ENCODE peak calls at places on chromosomes 5 and 9, in five cellular contexts. J is uterus, W is AG10803, Z is pancreas, N is AG04450. C is an unnamed sample.

GRCh38 chr5:57441557-57441956 is 41.1 kb downstream of the ACTBL2 start:
- DNase-seq in J (no peak), N (peak), W (peak), Z (no peak), C (peak)

GRCh38 chr5:14108170-14108996 is 34.8 kb upstream of the TRIO start:
- DNase-seq in Z (no peak), J (peak), N (peak), W (peak), C (peak)

GRCh38 chr5:135977375-135977928 is 22.7 kb upstream of the LECT2 start:
- DNase-seq in W (peak), J (no peak), N (no peak), Z (peak), C (peak)

GRCh38 chr5:172638209-172638768 is 2.8 kb upstream of the NEURL1B start:
- DNase-seq in W (no peak), J (no peak), N (no peak), Z (no peak), C (no peak)

GRCh38 chr5:172534229-172535169 is 80.2 kb upstream of the SH3PXD2B start:
- DNase-seq in J (no peak), W (no peak), Z (no peak), N (no peak), C (no peak)

GRCh38 chr9:18396102-18396728 is 77.7 kb upstream of the ADAMTSL1 start:
- DNase-seq in N (no peak), Z (no peak), J (no peak), W (no peak), C (peak)

GRCh38 chr5:173868096-173868879 is 19.9 kb upstream of the CPEB4 start:
- DNase-seq in N (no peak), Z (no peak), W (peak), J (no peak), C (no peak)

GRCh38 chr5:112921031-112921832 is 795 bp downstream of the REEP5 start:
- DNase-seq in W (peak), Z (peak), N (no peak), J (peak), C (peak)

GRCh38 chr5:6704361-6704851 is 8.8 kb upstream of the TENT4A start:
- DNase-seq in N (peak), J (peak), W (peak), Z (no peak), C (peak)

GRCh38 chr5:103829585-103829984 is 267.0 kb upstream of the NUDT12 start:
- DNase-seq in Z (no peak), J (no peak), W (no peak), N (no peak), C (no peak)

GRCh38 chr5:179759961-179760541 is 27.4 kb downstream of the MAML1 start:
- DNase-seq in N (no peak), Z (no peak), W (no peak), J (no peak), C (no peak)

GRCh38 chr5:128539038-128539429 is 989 bp upstream of the FBN2 start:
- DNase-seq in Z (no peak), J (no peak), N (no peak), W (no peak), C (peak)

GRCh38 chr5:24110019-24110615 is 534.7 kb downstream of the CDH10 start:
- DNase-seq in J (no peak), N (no peak), W (peak), Z (no peak), C (peak)

GRCh38 chr5:76690027-76690679 is 25.8 kb upstream of the F2R start:
- DNase-seq in J (no peak), N (no peak), W (no peak), Z (no peak), C (peak)

GRCh38 chr5:173643964-173644363 is 27.5 kb upstream of the BOD1 start:
- DNase-seq in J (peak), N (no peak), Z (no peak), W (no peak), C (no peak)

GRCh38 chr5:94197970-94198369 is 420.4 kb downstream of the KIAA0825 start:
- DNase-seq in W (no peak), N (no peak), J (no peak), Z (no peak), C (no peak)

GRCh38 chr9:130426883-130427282 is 17.9 kb upstream of the ASS1 start:
- DNase-seq in Z (no peak), N (no peak), J (peak), W (peak), C (peak)

GRCh38 chr5:81207009-81207408 is 26.1 kb upstream of the CKMT2 start:
- DNase-seq in N (no peak), J (no peak), W (peak), Z (no peak), C (peak)

GRCh38 chr9:95460627-95461164 is 56.1 kb downstream of the PTCH1 start:
- DNase-seq in W (no peak), J (no peak), N (no peak), Z (no peak), C (no peak)

GRCh38 chr5:77086611-77087483 is at the start of gene ZBED3:
- DNase-seq in J (peak), W (peak), N (peak), Z (peak), C (peak)

GRCh38 chr9:36137392-36138004 is 965 bp downstream of the GLIPR2 start:
- DNase-seq in W (peak), N (no peak), Z (peak), J (no peak), C (peak)

DNA sequence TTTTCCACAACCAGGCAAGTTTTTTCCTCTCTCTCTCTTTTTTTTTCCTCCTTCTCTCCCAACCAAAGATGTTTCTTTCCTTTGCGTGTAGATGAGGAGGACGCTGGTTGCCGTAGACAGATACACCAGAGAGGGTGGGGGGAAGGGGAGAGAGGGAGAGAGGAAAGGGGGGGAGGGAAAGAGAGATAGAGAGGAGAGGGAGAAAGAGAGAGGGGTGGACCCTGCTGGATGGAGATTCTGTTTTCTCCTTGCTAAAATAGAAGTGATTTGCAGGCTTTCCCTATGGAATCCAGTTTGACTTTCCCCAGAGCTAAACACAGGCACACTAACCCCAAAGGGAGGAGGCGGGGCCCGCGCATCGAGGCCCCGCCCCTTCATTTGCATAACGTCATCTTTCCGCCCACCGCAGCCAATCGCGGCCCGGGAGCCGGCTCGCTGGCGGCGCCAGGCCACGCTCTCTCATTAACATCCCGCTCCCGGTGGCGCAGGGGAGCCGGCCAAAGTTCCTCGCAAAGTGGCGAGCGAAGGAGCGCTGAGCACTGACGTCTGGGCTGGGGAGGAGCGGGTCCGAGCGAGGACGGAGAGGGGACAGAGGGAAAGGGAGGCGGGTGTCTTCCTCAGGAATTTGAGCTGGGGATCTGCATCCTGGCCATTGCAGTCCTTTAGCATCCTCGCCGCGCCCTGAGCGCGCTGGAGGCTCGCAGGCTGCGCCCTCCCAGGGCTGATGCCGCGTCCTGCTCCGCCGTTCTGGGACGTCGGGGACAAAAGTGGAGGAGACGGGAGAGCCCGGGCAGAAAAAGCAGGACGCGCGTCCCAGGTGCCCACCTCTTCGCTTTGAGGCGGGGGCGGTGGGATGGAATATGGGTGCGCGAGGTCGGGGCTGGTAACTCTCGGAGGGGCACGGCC is 559 bp upstream of the EBF1 start:
- DNase-seq in N (peak), J (peak), W (peak), Z (peak), C (peak)
- TF ChIP-seq CTCF in N (no peak), J (no peak), W (peak), Z (no peak), C (no peak)

GRCh38 chr5:95822038-95822407 is 503 bp downstream of the GLRX start:
- DNase-seq in N (no peak), Z (peak), W (peak), J (peak), C (peak)

GRCh38 chr5:95824747-95825146 is 2.2 kb upstream of the GLRX start:
- DNase-seq in J (no peak), Z (peak), N (no peak), W (no peak), C (no peak)

GRCh38 chr5:95822408-95823240 is at the start of gene GLRX:
- DNase-seq in J (peak), Z (peak), N (peak), W (peak), C (peak)

GRCh38 chr5:95823241-95823737 is 763 bp upstream of the GLRX start:
- DNase-seq in N (no peak), Z (peak), J (no peak), W (no peak), C (no peak)

GRCh38 chr5:95823738-95824609 is 1.4 kb upstream of the GLRX start:
- DNase-seq in J (peak), Z (peak), W (peak), N (peak), C (peak)
- TF ChIP-seq CTCF in J (no peak), Z (no peak), W (peak), N (no peak), C (peak)

DNA sequence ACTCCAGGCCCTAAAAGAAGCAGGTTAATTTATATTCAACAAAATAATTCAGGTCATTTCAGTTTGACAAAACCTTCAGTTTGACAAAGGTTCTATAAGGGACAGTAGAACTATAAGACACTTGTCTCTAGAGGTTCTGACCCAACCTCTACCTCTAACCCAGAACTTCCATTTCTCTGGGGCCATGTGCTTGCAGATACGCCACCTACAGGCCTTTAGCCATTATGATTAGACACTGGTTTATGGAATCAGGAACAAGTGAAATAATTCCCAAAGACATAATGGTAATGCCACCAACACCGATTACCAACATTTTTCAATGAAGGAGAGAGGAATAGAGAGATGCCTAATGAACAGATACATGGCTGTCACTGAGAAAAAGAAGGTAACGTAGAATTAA is 733.9 kb downstream of the PRELID2 start:
- DNase-seq in W (no peak), J (no peak), Z (no peak), N (no peak), C (no peak)
- TF ChIP-seq CTCF in W (peak), J (no peak), Z (peak), N (peak), C (peak)

DNA sequence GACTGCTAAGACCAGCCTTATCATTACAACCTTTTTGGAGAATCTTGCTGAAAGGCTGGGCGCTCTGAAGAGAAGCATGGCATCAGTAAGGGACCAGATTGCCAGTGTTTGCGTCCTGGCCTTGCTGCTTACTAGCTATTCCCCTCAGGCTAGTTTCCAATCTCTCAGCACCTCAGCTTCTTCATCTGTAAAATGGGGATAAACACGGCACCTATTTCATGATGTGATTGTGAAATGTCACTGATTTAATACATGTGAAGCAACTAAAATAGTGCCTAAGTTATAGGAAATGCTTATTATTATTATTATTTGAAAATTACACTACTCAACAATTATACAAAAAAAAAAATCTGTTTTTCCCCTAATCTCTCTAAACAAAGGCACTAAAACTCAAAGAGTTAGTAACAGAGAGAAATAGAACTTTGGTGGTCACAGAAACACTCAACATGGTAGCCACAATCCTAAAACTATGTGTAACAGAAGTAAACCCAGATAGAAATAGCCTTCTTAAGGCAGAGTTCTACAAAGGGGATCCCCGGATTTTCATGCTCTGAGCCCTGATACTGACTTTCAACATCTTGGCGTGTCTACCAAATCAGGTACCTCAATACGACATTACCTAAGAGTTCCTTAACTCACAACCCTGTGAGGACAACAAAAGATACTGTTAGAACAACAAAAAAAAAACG is 62.0 kb downstream of the ENC1 start:
- DNase-seq in N (no peak), W (no peak), J (no peak), Z (no peak), C (no peak)
- TF ChIP-seq CTCF in N (no peak), W (no peak), J (no peak), Z (no peak), C (no peak)

DNA sequence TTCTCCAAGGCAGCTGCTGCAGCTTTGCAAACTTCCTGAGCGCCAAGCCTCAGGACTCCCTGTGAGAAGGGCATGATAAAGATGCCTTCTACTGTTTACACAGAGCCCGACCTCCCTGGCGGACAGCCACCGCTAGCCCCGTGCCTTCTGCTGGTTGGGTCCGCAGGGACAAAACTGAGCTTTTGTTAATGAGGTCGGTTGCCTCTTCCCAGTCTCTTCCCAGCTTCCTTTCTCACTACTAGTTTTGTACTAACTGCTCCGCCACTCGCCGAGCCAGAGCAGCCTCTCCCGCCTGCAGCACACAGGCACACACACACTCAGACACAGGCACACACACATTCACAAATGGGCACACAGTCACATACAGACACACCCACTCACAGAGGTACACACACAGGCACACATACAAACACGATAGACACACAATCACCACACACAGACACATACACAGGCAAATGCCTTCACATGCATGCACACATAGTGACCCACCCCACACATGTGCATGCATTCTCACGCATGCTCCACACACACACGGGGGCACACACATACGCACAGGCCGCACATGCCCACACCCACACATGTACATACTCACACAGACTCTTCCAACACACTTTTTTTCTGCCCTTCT is at the start of gene FREM1:
- DNase-seq in J (peak), Z (peak), N (no peak), W (no peak), C (peak)
- TF ChIP-seq CTCF in J (no peak), Z (no peak), N (no peak), W (no peak), C (no peak)

GRCh38 chr9:100674419-100675122 is 96.7 kb downstream of the CAVIN4 start:
- DNase-seq in J (no peak), W (no peak), Z (no peak), N (no peak), C (no peak)
- TF ChIP-seq CTCF in J (no peak), W (no peak), Z (no peak), N (no peak), C (no peak)

C was measured in cardiac fibroblast.